ENCODE peak calls at places on chromosomes 6 and 20, in nine cellular contexts. One of them, this sample, is unnamed.
A peak's percentile ranks its signal among the peaks of the same experiment; 100 is the strongest.

GRCh38 chr20:58209652-58210397 is 18.6 kb downstream of the ANKRD60 start:
- DNase-seq in upper lobe of left lung: peak; percentile 85
- DNase-seq in H1: no peak
- DNase-seq in tibial nerve: peak; percentile 83
- DNase-seq in A549: peak; percentile 80
- DNase-seq in K562: peak; percentile 94
- DNase-seq in ovary: peak; percentile 77
- DNase-seq in transverse colon: peak; percentile 85
- DNase-seq in suprapubic skin: peak; percentile 92
- DNase-seq in this sample: peak; percentile 88

GRCh38 chr20:32742322-32743236 is 688 bp downstream of the COMMD7 start:
- DNase-seq in transverse colon: no peak
- DNase-seq in suprapubic skin: no peak
- DNase-seq in tibial nerve: no peak
- DNase-seq in ovary: no peak
- DNase-seq in A549: no peak
- DNase-seq in K562: no peak
- DNase-seq in H1: no peak
- DNase-seq in upper lobe of left lung: no peak
- DNase-seq in this sample: no peak

GRCh38 chr6:145087034-145087433 is 648.3 kb downstream of the EPM2A start:
- DNase-seq in transverse colon: no peak
- DNase-seq in suprapubic skin: no peak
- DNase-seq in K562: no peak
- DNase-seq in upper lobe of left lung: no peak
- DNase-seq in tibial nerve: no peak
- DNase-seq in ovary: no peak
- DNase-seq in A549: no peak
- DNase-seq in H1: no peak
- DNase-seq in this sample: no peak

GRCh38 chr6:148885920-148886845 is 139.4 kb downstream of the UST start:
- DNase-seq in H1: no peak
- DNase-seq in upper lobe of left lung: no peak
- DNase-seq in suprapubic skin: no peak
- DNase-seq in A549: no peak
- DNase-seq in K562: no peak
- DNase-seq in transverse colon: no peak
- DNase-seq in tibial nerve: no peak
- DNase-seq in ovary: no peak
- DNase-seq in this sample: no peak

GRCh38 chr6:125781307-125781868 is 9.4 kb upstream of the NCOA7 start:
- DNase-seq in transverse colon: peak; percentile 37
- DNase-seq in tibial nerve: no peak
- DNase-seq in upper lobe of left lung: peak; percentile 66
- DNase-seq in ovary: no peak
- DNase-seq in A549: no peak
- DNase-seq in suprapubic skin: no peak
- DNase-seq in K562: no peak
- DNase-seq in H1: no peak
- DNase-seq in this sample: peak; percentile 45

GRCh38 chr6:15948930-15949900 is 179.7 kb upstream of the MYLIP start:
- DNase-seq in K562: peak; percentile 40
- DNase-seq in ovary: no peak
- DNase-seq in suprapubic skin: no peak
- DNase-seq in transverse colon: peak; percentile 67
- DNase-seq in A549: peak; percentile 44
- DNase-seq in tibial nerve: no peak
- DNase-seq in upper lobe of left lung: peak; percentile 77
- DNase-seq in H1: no peak
- DNase-seq in this sample: peak; percentile 80

GRCh38 chr6:130870179-130870881 is 43.1 kb downstream of the SMLR1 start:
- DNase-seq in transverse colon: no peak
- DNase-seq in A549: no peak
- DNase-seq in ovary: no peak
- DNase-seq in suprapubic skin: no peak
- DNase-seq in upper lobe of left lung: no peak
- DNase-seq in K562: no peak
- DNase-seq in H1: no peak
- DNase-seq in tibial nerve: no peak
- DNase-seq in this sample: no peak

GRCh38 chr6:33410711-33411631 is at the start of gene PHF1:
- DNase-seq in tibial nerve: peak; percentile 31
- DNase-seq in H1: no peak
- DNase-seq in A549: peak; percentile 56
- DNase-seq in upper lobe of left lung: peak; percentile 78
- DNase-seq in K562: peak; percentile 94
- DNase-seq in transverse colon: peak; percentile 84
- DNase-seq in suprapubic skin: no peak
- DNase-seq in ovary: no peak
- DNase-seq in this sample: peak; percentile 77

GRCh38 chr6:13307508-13307995 is 20.8 kb downstream of the TBC1D7 start:
- DNase-seq in H1: no peak
- DNase-seq in K562: no peak
- DNase-seq in A549: peak; percentile 45
- DNase-seq in suprapubic skin: peak; percentile 67
- DNase-seq in upper lobe of left lung: peak; percentile 75
- DNase-seq in tibial nerve: no peak
- DNase-seq in transverse colon: no peak
- DNase-seq in ovary: no peak
- DNase-seq in this sample: no peak

GRCh38 chr6:150600003-150600301 is 267 bp downstream of the PLEKHG1 start:
- DNase-seq in K562: no peak
- DNase-seq in upper lobe of left lung: no peak
- DNase-seq in A549: no peak
- DNase-seq in transverse colon: no peak
- DNase-seq in ovary: no peak
- DNase-seq in H1: no peak
- DNase-seq in tibial nerve: no peak
- DNase-seq in suprapubic skin: no peak
- DNase-seq in this sample: no peak

GRCh38 chr6:17038316-17038715 is 63.5 kb upstream of the STMND1 start:
- DNase-seq in tibial nerve: no peak
- DNase-seq in transverse colon: no peak
- DNase-seq in A549: no peak
- DNase-seq in suprapubic skin: no peak
- DNase-seq in H1: no peak
- DNase-seq in upper lobe of left lung: no peak
- DNase-seq in K562: no peak
- DNase-seq in ovary: no peak
- DNase-seq in this sample: no peak

GRCh38 chr20:41047975-41048305 is 19.3 kb downstream of the TOP1 start:
- DNase-seq in K562: no peak
- DNase-seq in upper lobe of left lung: no peak
- DNase-seq in H1: no peak
- DNase-seq in suprapubic skin: no peak
- DNase-seq in tibial nerve: no peak
- DNase-seq in transverse colon: no peak
- DNase-seq in A549: no peak
- DNase-seq in ovary: no peak
- DNase-seq in this sample: no peak

GRCh38 chr6:49849121-49849907 is 17.0 kb downstream of the CRISP1 start:
- DNase-seq in A549: peak; percentile 17
- DNase-seq in H1: no peak
- DNase-seq in tibial nerve: no peak
- DNase-seq in K562: peak; percentile 65
- DNase-seq in suprapubic skin: no peak
- DNase-seq in ovary: no peak
- DNase-seq in transverse colon: no peak
- DNase-seq in upper lobe of left lung: no peak
- DNase-seq in this sample: no peak

GRCh38 chr6:465531-466348 is 74.2 kb downstream of the IRF4 start:
- DNase-seq in K562: no peak
- DNase-seq in transverse colon: no peak
- DNase-seq in upper lobe of left lung: no peak
- DNase-seq in tibial nerve: no peak
- DNase-seq in ovary: no peak
- DNase-seq in A549: no peak
- DNase-seq in H1: no peak
- DNase-seq in suprapubic skin: no peak
- DNase-seq in this sample: no peak
- H3K27ac ChIP-seq in K562: no peak overlapping the region
- H3K27ac ChIP-seq in transverse colon: no peak overlapping the region
- H3K27ac ChIP-seq in upper lobe of left lung: no peak overlapping the region
- H3K27ac ChIP-seq in tibial nerve: no peak overlapping the region
- H3K27ac ChIP-seq in ovary: no peak overlapping the region
- H3K27ac ChIP-seq in A549: no peak overlapping the region
- H3K27ac ChIP-seq in H1: no peak overlapping the region
- H3K27ac ChIP-seq in suprapubic skin: no peak overlapping the region
- H3K27ac ChIP-seq in this sample: no peak overlapping the region

GRCh38 chr20:47071646-47072185 is 177.1 kb downstream of the EYA2 start:
- DNase-seq in K562: no peak
- DNase-seq in upper lobe of left lung: no peak
- DNase-seq in tibial nerve: no peak
- DNase-seq in A549: no peak
- DNase-seq in suprapubic skin: peak; percentile 56
- DNase-seq in H1: no peak
- DNase-seq in ovary: no peak
- DNase-seq in transverse colon: no peak
- DNase-seq in this sample: no peak

GRCh38 chr20:47063808-47064207 is 169.2 kb downstream of the EYA2 start:
- DNase-seq in H1: no peak
- DNase-seq in ovary: no peak
- DNase-seq in transverse colon: no peak
- DNase-seq in K562: no peak
- DNase-seq in A549: no peak
- DNase-seq in tibial nerve: no peak
- DNase-seq in upper lobe of left lung: no peak
- DNase-seq in suprapubic skin: no peak
- DNase-seq in this sample: no peak

GRCh38 chr20:47066484-47067270 is 172.0 kb downstream of the EYA2 start:
- DNase-seq in ovary: no peak
- DNase-seq in suprapubic skin: peak; percentile 26
- DNase-seq in K562: no peak
- DNase-seq in H1: no peak
- DNase-seq in transverse colon: no peak
- DNase-seq in tibial nerve: peak; percentile 32
- DNase-seq in upper lobe of left lung: no peak
- DNase-seq in A549: no peak
- DNase-seq in this sample: no peak

GRCh38 chr20:47070176-47070575 is 175.5 kb downstream of the EYA2 start:
- DNase-seq in A549: no peak
- DNase-seq in ovary: no peak
- DNase-seq in upper lobe of left lung: no peak
- DNase-seq in tibial nerve: no peak
- DNase-seq in K562: no peak
- DNase-seq in suprapubic skin: no peak
- DNase-seq in transverse colon: no peak
- DNase-seq in H1: no peak
- DNase-seq in this sample: no peak

GRCh38 chr20:47067776-47068175 is 173.1 kb downstream of the EYA2 start:
- DNase-seq in ovary: no peak
- DNase-seq in H1: no peak
- DNase-seq in upper lobe of left lung: no peak
- DNase-seq in A549: no peak
- DNase-seq in tibial nerve: no peak
- DNase-seq in K562: no peak
- DNase-seq in suprapubic skin: no peak
- DNase-seq in transverse colon: no peak
- DNase-seq in this sample: no peak
- H3K9me3 ChIP-seq in ovary: no peaks in the 10 kb centered on the region
- H3K9me3 ChIP-seq in H1: peaks cover 23% of the 10 kb centered on the region
- H3K9me3 ChIP-seq in upper lobe of left lung: peaks cover 24% of the 10 kb centered on the region
- H3K9me3 ChIP-seq in A549: peaks cover 40% of the 10 kb centered on the region
- H3K9me3 ChIP-seq in tibial nerve: no peaks in the 10 kb centered on the region
- H3K9me3 ChIP-seq in K562: peaks cover 7% of the 10 kb centered on the region
- H3K9me3 ChIP-seq in suprapubic skin: peaks cover 20% of the 10 kb centered on the region
- H3K9me3 ChIP-seq in transverse colon: peaks cover 15% of the 10 kb centered on the region
- H3K9me3 ChIP-seq in this sample: peaks cover 14% of the 10 kb centered on the region

GRCh38 chr6:45344900-45345299 is 16.8 kb downstream of the RUNX2 start:
- DNase-seq in upper lobe of left lung: no peak
- DNase-seq in ovary: no peak
- DNase-seq in A549: no peak
- DNase-seq in H1: no peak
- DNase-seq in tibial nerve: no peak
- DNase-seq in suprapubic skin: no peak
- DNase-seq in transverse colon: no peak
- DNase-seq in K562: no peak
- DNase-seq in this sample: no peak
- TF ChIP-seq EP300 in upper lobe of left lung: no peak
- TF ChIP-seq EP300 in ovary: no peak
- TF ChIP-seq EP300 in A549: no peak
- TF ChIP-seq EP300 in H1: no peak
- TF ChIP-seq EP300 in tibial nerve: no peak
- TF ChIP-seq EP300 in suprapubic skin: no peak
- TF ChIP-seq EP300 in transverse colon: no peak
- TF ChIP-seq EP300 in K562: no peak
- TF ChIP-seq EP300 in this sample: no peak

DNA sequence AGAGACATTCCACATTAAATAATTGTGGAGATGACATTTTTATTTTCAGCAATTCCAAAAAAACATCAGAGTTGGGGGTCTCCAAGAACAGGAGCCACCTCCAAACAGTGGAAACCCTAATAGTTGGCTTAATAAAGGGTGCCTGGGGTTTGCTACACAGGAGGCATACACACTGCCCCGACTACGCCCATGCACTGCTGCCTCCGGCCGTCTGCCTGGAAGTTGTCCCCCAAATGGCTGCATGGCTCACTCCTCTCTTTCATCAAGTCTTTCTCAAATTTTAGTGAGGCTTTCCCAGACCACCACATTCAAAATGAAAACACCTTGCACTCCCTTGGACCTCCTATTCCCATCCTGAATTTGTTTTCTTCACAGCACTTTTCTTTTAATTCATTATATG is 58.8 kb downstream of the ZMYND8 start:
- DNase-seq in A549: no peak
- DNase-seq in transverse colon: no peak
- DNase-seq in upper lobe of left lung: no peak
- DNase-seq in tibial nerve: no peak
- DNase-seq in suprapubic skin: no peak
- DNase-seq in K562: no peak
- DNase-seq in ovary: no peak
- DNase-seq in H1: no peak
- DNase-seq in this sample: no peak
- H3K27ac ChIP-seq in A549: peak overlapping the region; percentile 69
- H3K27ac ChIP-seq in transverse colon: no peak overlapping the region
- H3K27ac ChIP-seq in upper lobe of left lung: peak overlapping the region; percentile 5
- H3K27ac ChIP-seq in tibial nerve: no peak overlapping the region
- H3K27ac ChIP-seq in suprapubic skin: no peak overlapping the region
- H3K27ac ChIP-seq in K562: no peak overlapping the region
- H3K27ac ChIP-seq in ovary: no peak overlapping the region
- H3K27ac ChIP-seq in H1: no peak overlapping the region
- H3K27ac ChIP-seq in this sample: no peak overlapping the region

This sample was measured in stomach.